ENCODE peak calls at places on chromosome 13, in five cellular contexts. E is transverse colon; O is suprapubic skin; H is RCC 7860; S is activated T-helper 1 cell treated with anti-CD3 and anti-CD28 coated beads, Interleukin-12 subunit alpha, Interleukin-12 subunit beta, Interleukin-2, Interleukin-4 antibody, amounts not matched to agents 30 ng/mL and 10 ng/mL and 1 ng/mL, durations not matched to agents 14 hours and 24 hours and 36 hours. R is an unnamed sample.

GRCh38 chr13:53499551-53499950 is 470.9 kb downstream of the OLFM4 start:
- DNase-seq in S (no peak), O (no peak), H (no peak), E (no peak), R (no peak)

GRCh38 chr13:51249254-51249653 is 27.1 kb downstream of the FAM124A start:
- DNase-seq in H (no peak), E (no peak), O (no peak), S (no peak), R (no peak)

GRCh38 chr13:33348366-33348765 is 62.8 kb upstream of the STARD13 start:
- DNase-seq in O (no peak), S (no peak), E (no peak), H (no peak), R (no peak)

GRCh38 chr13:78977311-78977710 is 318.4 kb upstream of the OBI1 start:
- DNase-seq in H (no peak), S (no peak), O (no peak), E (no peak), R (no peak)

GRCh38 chr13:72886272-72887062 is 104.5 kb downstream of the PIBF1 start:
- DNase-seq in E (no peak), O (no peak), S (no peak), H (no peak), R (no peak)

GRCh38 chr13:46334423-46334822 is 52.6 kb downstream of the RUBCNL start:
- DNase-seq in O (no peak), S (no peak), E (no peak), H (no peak), R (no peak)

GRCh38 chr13:28558126-28558525 is 63.2 kb upstream of the FLT1 start:
- DNase-seq in S (no peak), H (peak; percentile 20), E (no peak), O (no peak), R (no peak)

GRCh38 chr13:33353210-33353609 is 67.7 kb upstream of the STARD13 start:
- DNase-seq in S (no peak), E (peak; percentile 47), O (peak; percentile 77), H (no peak), R (peak; percentile 68)

GRCh38 chr13:31957772-31958171 is 73.8 kb upstream of the FRY start:
- DNase-seq in O (no peak), S (no peak), E (no peak), H (no peak), R (no peak)

GRCh38 chr13:93231867-93232266 is 5.3 kb downstream of the GPC6 start:
- DNase-seq in O (no peak), H (no peak), E (no peak), S (no peak), R (no peak)

GRCh38 chr13:79393564-79394249 is 12.3 kb downstream of the RBM26 start:
- DNase-seq in E (peak; percentile 24), H (peak; percentile 36), S (no peak), O (no peak), R (no peak)

GRCh38 chr13:44142911-44143665 is 230.5 kb upstream of the SERP2 start:
- DNase-seq in S (no peak), E (no peak), H (peak; percentile 93), O (no peak), R (no peak)

GRCh38 chr13:67299072-67299635 is 69.0 kb upstream of the PCDH9 start:
- DNase-seq in E (no peak), O (no peak), H (peak; percentile 91), S (no peak), R (no peak)

GRCh38 chr13:86870388-86870966 is 800.7 kb upstream of the SLITRK5 start:
- DNase-seq in H (no peak), S (no peak), O (no peak), E (no peak), R (peak; percentile 3)

GRCh38 chr13:36105726-36106125 is 25.5 kb downstream of the DCLK1 start:
- DNase-seq in S (no peak), E (no peak), O (no peak), H (no peak), R (no peak)

GRCh38 chr13:77028202-77028601 is 1.2 kb upstream of the FBXL3 start:
- DNase-seq in S (no peak), H (no peak), O (no peak), E (no peak), R (no peak)

GRCh38 chr13:80841346-80841882 is 500.5 kb upstream of the SPRY2 start:
- DNase-seq in O (no peak), H (no peak), E (no peak), S (no peak), R (no peak)

GRCh38 chr13:37067874-37068273 is 8.4 kb upstream of the SUPT20H start:
- DNase-seq in S (no peak), H (no peak), E (no peak), O (no peak), R (no peak)

GRCh38 chr13:82879921-82880320 is 1002.4 kb downstream of the SLITRK1 start:
- DNase-seq in S (no peak), H (no peak), O (no peak), E (no peak), R (no peak)

GRCh38 chr13:45333973-45334922 is 6.7 kb downstream of the TPT1 start:
- DNase-seq in S (peak; percentile 47), E (no peak), H (peak; percentile 32), O (no peak), R (no peak)

GRCh38 chr13:44507639-44508038 is 68.5 kb downstream of the TSC22D1 start:
- DNase-seq in E (no peak), O (no peak), H (no peak), S (no peak), R (no peak)

GRCh38 chr13:36344886-36345437 is 1.2 kb downstream of the SPART start:
- DNase-seq in O (no peak), H (no peak), E (no peak), S (no peak), R (peak; percentile 8)

GRCh38 chr13:111664696-111665095 is 344.3 kb downstream of the TEX29 start:
- DNase-seq in S (no peak), H (no peak), O (no peak), E (no peak), R (no peak)

GRCh38 chr13:32314271-32314967 is 744 bp downstream of the ZAR1L start:
- DNase-seq in O (peak; percentile 63), H (no peak), E (peak; percentile 28), S (no peak), R (no peak)